ENCODE peak calls at places on chromosomes 12 and 14, in seven cellular contexts. A is GM06990; V is right lobe of liver; G is tibial artery; S is endothelial cell; K is CD4-positive, alpha-beta T cell; C is A673. Q is an unnamed sample.

GRCh38 chr12:132723015-132723763 is 12.5 kb downstream of the PGAM5 start:
- DNase-seq in G (no peak), K (no peak), C (no peak), A (no peak), S (no peak), V (no peak), Q (no peak)

GRCh38 chr12:65324056-65324455 is 45.6 kb downstream of the MSRB3 start:
- DNase-seq in K (no peak), A (no peak), C (no peak), V (no peak), S (no peak), G (no peak), Q (no peak)

GRCh38 chr12:103626498-103626897 is 39.4 kb downstream of the STAB2 start:
- DNase-seq in S (no peak), V (no peak), G (peak; percentile 80), K (no peak), C (peak; percentile 32), A (no peak), Q (peak; percentile 45)

GRCh38 chr14:56664811-56665421 is 85.3 kb downstream of the TMEM260 start:
- DNase-seq in V (no peak), A (no peak), G (no peak), K (no peak), S (no peak), C (no peak), Q (no peak)

GRCh38 chr12:77835982-77836381 is 5.3 kb downstream of the NAV3 start:
- DNase-seq in G (no peak), K (no peak), C (no peak), S (no peak), A (no peak), V (no peak), Q (no peak)

GRCh38 chr12:104177663-104178501 is 37.7 kb upstream of the TXNRD1 start:
- DNase-seq in V (no peak), G (peak; percentile 94), S (no peak), A (no peak), K (no peak), C (peak; percentile 20), Q (no peak)

GRCh38 chr12:64968989-64969819 is 144.8 kb downstream of the TBC1D30 start:
- DNase-seq in G (no peak), S (no peak), A (no peak), V (no peak), C (no peak), K (no peak), Q (no peak)

GRCh38 chr14:95523051-95523817 is 6.8 kb upstream of the SYNE3 start:
- DNase-seq in G (no peak), S (no peak), V (no peak), C (no peak), K (no peak), A (no peak), Q (no peak)

GRCh38 chr12:75979181-75979580 is 52.4 kb downstream of the PHLDA1 start:
- DNase-seq in G (no peak), V (no peak), K (no peak), C (peak; percentile 56), A (no peak), S (no peak), Q (no peak)

GRCh38 chr14:59133202-59133601 is 55.3 kb upstream of the DAAM1 start:
- DNase-seq in V (no peak), A (no peak), C (no peak), K (no peak), S (no peak), G (no peak), Q (no peak)

GRCh38 chr12:107645630-107646333 is 39.8 kb upstream of the PWP1 start:
- DNase-seq in S (no peak), G (no peak), C (peak; percentile 88), K (no peak), A (no peak), V (no peak), Q (no peak)

GRCh38 chr14:74638066-74638465 is 26.0 kb upstream of the LTBP2 start:
- DNase-seq in S (no peak), C (no peak), G (no peak), A (no peak), V (no peak), K (no peak), Q (no peak)

GRCh38 chr14:88321692-88322504 is 1.2 kb downstream of the KCNK10 start:
- DNase-seq in S (no peak), K (no peak), V (no peak), G (no peak), C (no peak), A (no peak), Q (no peak)

GRCh38 chr12:77152623-77153193 is 87.3 kb upstream of the E2F7 start:
- DNase-seq in C (peak; percentile 47), V (no peak), S (no peak), K (no peak), A (no peak), G (no peak), Q (peak; percentile 20)

GRCh38 chr12:102010265-102010994 is 51.4 kb downstream of the WASHC3 start:
- DNase-seq in V (no peak), A (peak; percentile 67), C (no peak), K (no peak), S (no peak), G (no peak), Q (no peak)

GRCh38 chr12:64099430-64099829 is 122.7 kb downstream of the KICS2 start:
- DNase-seq in C (no peak), K (no peak), G (no peak), A (no peak), S (no peak), V (no peak), Q (no peak)

GRCh38 chr12:98213556-98213955 is 301.8 kb upstream of the TMPO start:
- DNase-seq in C (peak; percentile 37), K (no peak), A (no peak), V (no peak), S (no peak), G (no peak), Q (no peak)

GRCh38 chr12:114916124-114916523 is 232.1 kb upstream of the TBX3 start:
- DNase-seq in K (no peak), V (no peak), C (no peak), A (no peak), G (no peak), S (no peak), Q (no peak)

GRCh38 chr12:26125451-26126339 is 858 bp upstream of the BHLHE41 start:
- DNase-seq in S (peak; percentile 68), A (peak; percentile 65), K (no peak), G (peak; percentile 93), C (peak; percentile 73), V (peak; percentile 77), Q (peak; percentile 85)

GRCh38 chr12:109701064-109701463 is 12.6 kb upstream of the FAM222A start:
- DNase-seq in S (no peak), C (no peak), V (no peak), A (no peak), K (no peak), G (no peak), Q (no peak)

DNA sequence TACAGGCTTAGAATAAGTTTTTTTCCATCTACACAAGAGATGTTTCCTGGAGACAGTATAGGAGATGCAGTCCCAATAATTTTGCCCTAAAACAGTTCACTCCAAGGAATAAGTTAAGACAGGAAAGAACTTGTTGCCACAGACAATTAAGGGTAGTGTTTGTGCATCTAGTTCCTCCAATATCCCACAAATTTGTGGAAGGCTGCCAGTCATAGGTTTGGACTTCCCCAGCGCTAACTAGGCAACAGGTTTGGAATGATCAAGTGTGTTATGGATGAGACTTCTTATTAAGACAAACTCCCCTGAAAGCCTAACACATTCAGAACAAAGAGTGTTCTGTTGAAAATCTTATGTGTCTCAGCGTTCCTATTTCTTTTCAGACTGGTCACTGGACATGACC is 611.0 kb downstream of the CCER1 start:
- DNase-seq in G (no peak), K (no peak), V (no peak), C (no peak), A (no peak), S (no peak), Q (no peak)
- TF ChIP-seq CTCF in G (no peak), K (no peak), V (no peak), C (no peak), A (no peak), S (no peak), Q (no peak)

GRCh38 chr14:21240417-21240816 is 28.8 kb downstream of the HNRNPC start:
- DNase-seq in A (no peak), S (no peak), G (no peak), V (no peak), C (no peak), K (no peak), Q (no peak)

GRCh38 chr14:21234112-21234511 is 35.1 kb downstream of the HNRNPC start:
- DNase-seq in A (no peak), V (no peak), G (no peak), S (no peak), C (no peak), K (no peak), Q (no peak)

GRCh38 chr14:21238823-21239518 is 30.3 kb downstream of the HNRNPC start:
- DNase-seq in A (no peak), C (no peak), G (no peak), S (no peak), V (no peak), K (no peak), Q (no peak)

GRCh38 chr14:21233457-21234076 is 35.7 kb downstream of the HNRNPC start:
- DNase-seq in S (peak; percentile 15), A (no peak), K (no peak), G (no peak), V (no peak), C (peak; percentile 61), Q (peak; percentile 35)

GRCh38 chr14:21236948-21237797 is 32.1 kb downstream of the HNRNPC start:
- DNase-seq in S (no peak), K (no peak), A (no peak), V (no peak), G (no peak), C (no peak), Q (no peak)
- TF ChIP-seq CTCF in S (no peak), K (no peak), A (no peak), V (no peak), G (no peak), C (no peak), Q (no peak)

DNA sequence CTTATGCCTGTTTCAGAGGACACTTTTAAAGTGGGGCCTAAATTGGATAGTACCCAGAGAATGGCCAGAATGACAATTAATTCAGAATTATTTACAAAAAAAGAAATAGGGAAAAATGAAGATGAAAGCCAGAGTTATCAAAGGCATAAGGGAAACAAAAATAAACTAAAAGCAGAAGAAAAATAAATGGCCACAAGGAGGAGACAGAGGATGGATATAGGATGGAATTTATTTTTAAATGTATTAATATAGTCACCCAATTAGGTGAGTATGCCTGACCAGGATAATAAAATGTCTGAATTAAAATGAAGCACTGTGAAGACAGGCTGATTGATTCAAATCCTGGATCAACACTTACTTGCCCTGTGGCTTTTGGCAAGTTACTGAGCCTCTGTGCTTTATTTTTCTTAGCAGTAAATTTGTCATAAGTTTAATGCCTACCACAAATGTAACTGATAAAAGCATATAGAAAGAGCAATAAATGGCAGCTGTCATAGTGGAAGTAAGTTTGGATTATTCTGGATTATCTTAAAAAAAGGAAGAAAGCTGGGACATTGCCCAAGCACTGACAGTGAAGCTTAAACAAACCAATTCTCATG is 3.4 kb downstream of the CLEC9A start:
- DNase-seq in A (no peak), C (peak; percentile 30), S (no peak), G (no peak), K (no peak), V (no peak), Q (no peak)
- TF ChIP-seq CTCF in A (peak; percentile 42), C (peak; percentile 64), S (peak; percentile 88), G (peak; percentile 33), K (no peak), V (peak; percentile 58), Q (peak; percentile 33)

DNA sequence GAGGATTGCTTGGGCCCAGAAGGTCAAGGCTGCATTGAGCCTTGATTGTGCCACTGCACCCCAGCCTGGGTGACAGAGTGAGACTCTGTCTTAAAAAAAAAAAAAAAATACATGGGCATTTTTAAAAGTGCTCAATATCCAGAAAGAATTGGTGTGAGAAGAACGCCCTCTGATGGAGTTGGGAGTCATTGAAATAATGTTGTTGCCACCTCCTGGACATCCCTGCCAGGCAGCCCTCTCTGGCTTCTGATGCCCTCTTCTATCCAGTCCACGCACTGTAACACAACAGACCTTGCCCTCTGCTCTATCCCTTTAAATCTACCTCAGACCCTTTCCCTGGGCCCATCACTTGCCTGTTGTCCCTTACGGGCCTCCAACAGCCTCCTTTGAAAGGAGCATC is 4.9 kb downstream of the PTGDR start:
- DNase-seq in K (no peak), V (no peak), G (no peak), A (peak; percentile 7), C (peak; percentile 50), S (peak; percentile 53), Q (peak; percentile 23)
- TF ChIP-seq CTCF in K (no peak), V (no peak), G (no peak), A (peak; percentile 60), C (peak; percentile 46), S (no peak), Q (no peak)

Q was measured in Caco-2.